ENCODE peak calls at places on chromosome 20, in nine cellular contexts. One of them, this sample, is unnamed.

GRCh38 chr20:2133318-2134183 is 31.9 kb downstream of the STK35 start:
- DNase-seq in HL-60: no peak
- DNase-seq in NB4: peak
- DNase-seq in fibroblast of lung: peak
- DNase-seq in activated CD8-positive, alpha-beta T cell treated with anti-CD3 and anti-CD28 coated beads for 36 hours: no peak
- DNase-seq in BE2C: no peak
- DNase-seq in H9: no peak
- DNase-seq in neural progenitor cell: peak
- DNase-seq in lower lobe of right lung: no peak
- DNase-seq in this sample: no peak

GRCh38 chr20:43446361-43446879 is 11.3 kb upstream of the SRSF6 start:
- DNase-seq in HL-60: no peak
- DNase-seq in NB4: no peak
- DNase-seq in fibroblast of lung: no peak
- DNase-seq in activated CD8-positive, alpha-beta T cell treated with anti-CD3 and anti-CD28 coated beads for 36 hours: no peak
- DNase-seq in BE2C: peak
- DNase-seq in H9: no peak
- DNase-seq in neural progenitor cell: no peak
- DNase-seq in lower lobe of right lung: no peak
- DNase-seq in this sample: no peak

GRCh38 chr20:46296526-46297250 is 11.6 kb downstream of the CDH22 start:
- DNase-seq in HL-60: no peak
- DNase-seq in NB4: no peak
- DNase-seq in fibroblast of lung: no peak
- DNase-seq in activated CD8-positive, alpha-beta T cell treated with anti-CD3 and anti-CD28 coated beads for 36 hours: no peak
- DNase-seq in BE2C: no peak
- DNase-seq in H9: no peak
- DNase-seq in neural progenitor cell: no peak
- DNase-seq in lower lobe of right lung: peak
- DNase-seq in this sample: no peak

GRCh38 chr20:50580016-50580747 is 70.0 kb downstream of the PTPN1 start:
- DNase-seq in HL-60: peak
- DNase-seq in NB4: peak
- DNase-seq in fibroblast of lung: peak
- DNase-seq in activated CD8-positive, alpha-beta T cell treated with anti-CD3 and anti-CD28 coated beads for 36 hours: peak
- DNase-seq in BE2C: peak
- DNase-seq in H9: peak
- DNase-seq in neural progenitor cell: peak
- DNase-seq in lower lobe of right lung: peak
- DNase-seq in this sample: peak

GRCh38 chr20:9571783-9572182 is 57.4 kb downstream of the LAMP5 start:
- DNase-seq in HL-60: no peak
- DNase-seq in NB4: no peak
- DNase-seq in fibroblast of lung: no peak
- DNase-seq in activated CD8-positive, alpha-beta T cell treated with anti-CD3 and anti-CD28 coated beads for 36 hours: no peak
- DNase-seq in BE2C: no peak
- DNase-seq in H9: no peak
- DNase-seq in neural progenitor cell: no peak
- DNase-seq in lower lobe of right lung: no peak
- DNase-seq in this sample: no peak

GRCh38 chr20:19367591-19367990 is 155.1 kb downstream of the SLC24A3 start:
- DNase-seq in HL-60: no peak
- DNase-seq in NB4: no peak
- DNase-seq in fibroblast of lung: no peak
- DNase-seq in activated CD8-positive, alpha-beta T cell treated with anti-CD3 and anti-CD28 coated beads for 36 hours: no peak
- DNase-seq in BE2C: no peak
- DNase-seq in H9: no peak
- DNase-seq in neural progenitor cell: no peak
- DNase-seq in lower lobe of right lung: no peak
- DNase-seq in this sample: no peak

GRCh38 chr20:52482049-52482448 is 290.5 kb upstream of the ZFP64 start:
- DNase-seq in HL-60: no peak
- DNase-seq in NB4: no peak
- DNase-seq in fibroblast of lung: no peak
- DNase-seq in activated CD8-positive, alpha-beta T cell treated with anti-CD3 and anti-CD28 coated beads for 36 hours: no peak
- DNase-seq in BE2C: no peak
- DNase-seq in H9: no peak
- DNase-seq in neural progenitor cell: no peak
- DNase-seq in lower lobe of right lung: no peak
- DNase-seq in this sample: no peak

GRCh38 chr20:37501940-37502339 is 19.1 kb upstream of the NNAT start:
- DNase-seq in HL-60: no peak
- DNase-seq in NB4: no peak
- DNase-seq in fibroblast of lung: no peak
- DNase-seq in activated CD8-positive, alpha-beta T cell treated with anti-CD3 and anti-CD28 coated beads for 36 hours: no peak
- DNase-seq in BE2C: no peak
- DNase-seq in H9: peak
- DNase-seq in neural progenitor cell: no peak
- DNase-seq in lower lobe of right lung: no peak
- DNase-seq in this sample: no peak

GRCh38 chr20:1757072-1757471 is 99.5 kb upstream of the SIRPG start:
- DNase-seq in HL-60: peak
- DNase-seq in NB4: peak
- DNase-seq in fibroblast of lung: no peak
- DNase-seq in activated CD8-positive, alpha-beta T cell treated with anti-CD3 and anti-CD28 coated beads for 36 hours: no peak
- DNase-seq in BE2C: no peak
- DNase-seq in H9: no peak
- DNase-seq in neural progenitor cell: no peak
- DNase-seq in lower lobe of right lung: no peak
- DNase-seq in this sample: no peak

GRCh38 chr20:25319241-25320034 is 71.2 kb downstream of the ABHD12 start:
- DNase-seq in HL-60: no peak
- DNase-seq in NB4: no peak
- DNase-seq in fibroblast of lung: no peak
- DNase-seq in activated CD8-positive, alpha-beta T cell treated with anti-CD3 and anti-CD28 coated beads for 36 hours: no peak
- DNase-seq in BE2C: no peak
- DNase-seq in H9: no peak
- DNase-seq in neural progenitor cell: no peak
- DNase-seq in lower lobe of right lung: no peak
- DNase-seq in this sample: no peak

GRCh38 chr20:47568019-47568418 is 66.3 kb downstream of the NCOA3 start:
- DNase-seq in HL-60: no peak
- DNase-seq in NB4: no peak
- DNase-seq in fibroblast of lung: peak
- DNase-seq in activated CD8-positive, alpha-beta T cell treated with anti-CD3 and anti-CD28 coated beads for 36 hours: no peak
- DNase-seq in BE2C: no peak
- DNase-seq in H9: no peak
- DNase-seq in neural progenitor cell: no peak
- DNase-seq in lower lobe of right lung: no peak
- DNase-seq in this sample: no peak

GRCh38 chr20:20343886-20344381 is 24.0 kb upstream of the INSM1 start:
- DNase-seq in HL-60: no peak
- DNase-seq in NB4: peak
- DNase-seq in fibroblast of lung: no peak
- DNase-seq in activated CD8-positive, alpha-beta T cell treated with anti-CD3 and anti-CD28 coated beads for 36 hours: no peak
- DNase-seq in BE2C: no peak
- DNase-seq in H9: no peak
- DNase-seq in neural progenitor cell: no peak
- DNase-seq in lower lobe of right lung: no peak
- DNase-seq in this sample: no peak

GRCh38 chr20:44858959-44859358 is 26.5 kb upstream of the YWHAB start:
- DNase-seq in HL-60: peak
- DNase-seq in NB4: peak
- DNase-seq in fibroblast of lung: peak
- DNase-seq in activated CD8-positive, alpha-beta T cell treated with anti-CD3 and anti-CD28 coated beads for 36 hours: peak
- DNase-seq in BE2C: no peak
- DNase-seq in H9: no peak
- DNase-seq in neural progenitor cell: no peak
- DNase-seq in lower lobe of right lung: no peak
- DNase-seq in this sample: no peak

GRCh38 chr20:34536798-34537394 is 20.7 kb downstream of the DYNLRB1 start:
- DNase-seq in HL-60: no peak
- DNase-seq in NB4: peak
- DNase-seq in fibroblast of lung: peak
- DNase-seq in activated CD8-positive, alpha-beta T cell treated with anti-CD3 and anti-CD28 coated beads for 36 hours: peak
- DNase-seq in BE2C: peak
- DNase-seq in H9: peak
- DNase-seq in neural progenitor cell: peak
- DNase-seq in lower lobe of right lung: peak
- DNase-seq in this sample: peak

GRCh38 chr20:20229595-20229994 is 138.3 kb upstream of the INSM1 start:
- DNase-seq in HL-60: no peak
- DNase-seq in NB4: no peak
- DNase-seq in fibroblast of lung: no peak
- DNase-seq in activated CD8-positive, alpha-beta T cell treated with anti-CD3 and anti-CD28 coated beads for 36 hours: no peak
- DNase-seq in BE2C: no peak
- DNase-seq in H9: no peak
- DNase-seq in neural progenitor cell: no peak
- DNase-seq in lower lobe of right lung: no peak
- DNase-seq in this sample: no peak

GRCh38 chr20:40251284-40251932 is 437.6 kb downstream of the MAFB start:
- DNase-seq in HL-60: no peak
- DNase-seq in NB4: peak
- DNase-seq in fibroblast of lung: peak
- DNase-seq in activated CD8-positive, alpha-beta T cell treated with anti-CD3 and anti-CD28 coated beads for 36 hours: peak
- DNase-seq in BE2C: peak
- DNase-seq in H9: peak
- DNase-seq in neural progenitor cell: peak
- DNase-seq in lower lobe of right lung: peak
- DNase-seq in this sample: peak

GRCh38 chr20:10090588-10091166 is 55.9 kb downstream of the ANKEF1 start:
- DNase-seq in HL-60: no peak
- DNase-seq in NB4: peak
- DNase-seq in fibroblast of lung: peak
- DNase-seq in activated CD8-positive, alpha-beta T cell treated with anti-CD3 and anti-CD28 coated beads for 36 hours: peak
- DNase-seq in BE2C: peak
- DNase-seq in H9: peak
- DNase-seq in neural progenitor cell: peak
- DNase-seq in lower lobe of right lung: peak
- DNase-seq in this sample: peak

GRCh38 chr20:46037036-46037435 is 8.0 kb downstream of the SLC12A5 start:
- DNase-seq in HL-60: no peak
- DNase-seq in NB4: no peak
- DNase-seq in fibroblast of lung: no peak
- DNase-seq in activated CD8-positive, alpha-beta T cell treated with anti-CD3 and anti-CD28 coated beads for 36 hours: no peak
- DNase-seq in BE2C: no peak
- DNase-seq in H9: no peak
- DNase-seq in neural progenitor cell: no peak
- DNase-seq in lower lobe of right lung: no peak
- DNase-seq in this sample: no peak

GRCh38 chr20:37276494-37277252 is 12.8 kb upstream of the MANBAL start:
- DNase-seq in HL-60: no peak
- DNase-seq in NB4: peak
- DNase-seq in fibroblast of lung: peak
- DNase-seq in activated CD8-positive, alpha-beta T cell treated with anti-CD3 and anti-CD28 coated beads for 36 hours: peak
- DNase-seq in BE2C: peak
- DNase-seq in H9: no peak
- DNase-seq in neural progenitor cell: no peak
- DNase-seq in lower lobe of right lung: no peak
- DNase-seq in this sample: peak

GRCh38 chr20:1415667-1416468 is 23.0 kb upstream of the FKBP1A start:
- DNase-seq in HL-60: no peak
- DNase-seq in NB4: peak
- DNase-seq in fibroblast of lung: peak
- DNase-seq in activated CD8-positive, alpha-beta T cell treated with anti-CD3 and anti-CD28 coated beads for 36 hours: peak
- DNase-seq in BE2C: no peak
- DNase-seq in H9: no peak
- DNase-seq in neural progenitor cell: no peak
- DNase-seq in lower lobe of right lung: no peak
- DNase-seq in this sample: no peak

GRCh38 chr20:35994994-35995453 is 26.6 kb downstream of the CNBD2 start:
- DNase-seq in HL-60: peak
- DNase-seq in NB4: peak
- DNase-seq in fibroblast of lung: peak
- DNase-seq in activated CD8-positive, alpha-beta T cell treated with anti-CD3 and anti-CD28 coated beads for 36 hours: peak
- DNase-seq in BE2C: peak
- DNase-seq in H9: peak
- DNase-seq in neural progenitor cell: peak
- DNase-seq in lower lobe of right lung: peak
- DNase-seq in this sample: peak
- TF ChIP-seq CTCF in HL-60: peak
- TF ChIP-seq CTCF in NB4: peak
- TF ChIP-seq CTCF in fibroblast of lung: peak
- TF ChIP-seq CTCF in activated CD8-positive, alpha-beta T cell treated with anti-CD3 and anti-CD28 coated beads for 36 hours: peak
- TF ChIP-seq CTCF in BE2C: peak
- TF ChIP-seq CTCF in H9: peak
- TF ChIP-seq CTCF in neural progenitor cell: peak
- TF ChIP-seq CTCF in lower lobe of right lung: peak
- TF ChIP-seq CTCF in this sample: peak

GRCh38 chr20:3863317-3863716 is 16.7 kb downstream of the MAVS start:
- DNase-seq in HL-60: no peak
- DNase-seq in NB4: peak
- DNase-seq in fibroblast of lung: no peak
- DNase-seq in activated CD8-positive, alpha-beta T cell treated with anti-CD3 and anti-CD28 coated beads for 36 hours: no peak
- DNase-seq in BE2C: no peak
- DNase-seq in H9: no peak
- DNase-seq in neural progenitor cell: no peak
- DNase-seq in lower lobe of right lung: no peak
- DNase-seq in this sample: no peak
- TF ChIP-seq CTCF in HL-60: no peak
- TF ChIP-seq CTCF in NB4: no peak
- TF ChIP-seq CTCF in fibroblast of lung: no peak
- TF ChIP-seq CTCF in activated CD8-positive, alpha-beta T cell treated with anti-CD3 and anti-CD28 coated beads for 36 hours: no peak
- TF ChIP-seq CTCF in BE2C: no peak
- TF ChIP-seq CTCF in H9: no peak
- TF ChIP-seq CTCF in neural progenitor cell: no peak
- TF ChIP-seq CTCF in lower lobe of right lung: no peak
- TF ChIP-seq CTCF in this sample: no peak

DNA sequence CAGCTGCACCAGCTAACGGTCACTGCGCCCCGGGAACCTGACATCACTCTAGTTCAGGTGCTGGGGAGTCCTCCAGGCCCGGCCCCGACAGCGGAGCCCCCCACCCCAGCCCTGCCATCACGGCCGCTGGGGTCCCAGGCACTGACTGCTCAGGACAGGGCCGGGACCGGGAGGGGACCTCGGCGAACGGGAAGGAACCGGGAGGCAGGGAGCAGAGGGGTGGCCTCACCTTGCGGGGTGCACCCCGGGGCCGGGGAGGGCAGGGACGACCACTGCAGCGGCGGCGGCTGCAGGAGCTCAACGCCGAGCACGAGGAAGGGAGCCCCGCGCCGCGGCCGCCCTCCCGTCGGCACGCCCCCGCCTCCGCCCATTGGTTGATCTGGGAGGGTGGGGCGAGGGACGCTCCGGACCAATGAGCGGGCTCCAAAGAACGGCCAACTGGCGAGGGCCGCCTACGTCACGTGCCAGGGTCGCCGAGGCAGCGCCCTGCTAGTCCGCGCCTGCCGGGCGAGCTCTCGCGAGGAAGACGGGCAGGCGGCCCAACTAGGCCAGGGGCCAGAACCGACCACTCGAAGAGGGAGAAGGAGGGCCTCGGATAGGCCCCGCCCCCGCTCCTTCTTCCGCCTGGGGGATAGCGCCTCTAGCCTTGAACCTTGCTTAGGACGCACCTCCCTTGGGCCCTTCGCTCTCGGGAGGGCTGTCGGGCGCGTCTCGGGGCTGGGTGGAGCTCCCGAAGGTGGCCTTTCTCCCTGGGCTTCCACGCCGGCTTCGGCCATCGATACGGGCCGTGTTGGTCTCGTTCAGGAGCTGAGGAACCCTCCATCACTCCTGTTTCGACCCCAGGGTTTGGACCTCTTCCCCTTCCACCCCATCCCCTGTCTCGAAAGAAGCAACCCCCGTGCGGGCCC is at the start of gene ADISSP:
- DNase-seq in HL-60: peak
- DNase-seq in NB4: no peak
- DNase-seq in fibroblast of lung: peak
- DNase-seq in activated CD8-positive, alpha-beta T cell treated with anti-CD3 and anti-CD28 coated beads for 36 hours: peak
- DNase-seq in BE2C: peak
- DNase-seq in H9: peak
- DNase-seq in neural progenitor cell: peak
- DNase-seq in lower lobe of right lung: peak
- DNase-seq in this sample: peak
- TF ChIP-seq CTCF in HL-60: no peak
- TF ChIP-seq CTCF in NB4: peak
- TF ChIP-seq CTCF in fibroblast of lung: no peak
- TF ChIP-seq CTCF in activated CD8-positive, alpha-beta T cell treated with anti-CD3 and anti-CD28 coated beads for 36 hours: no peak
- TF ChIP-seq CTCF in BE2C: peak
- TF ChIP-seq CTCF in H9: peak
- TF ChIP-seq CTCF in neural progenitor cell: peak
- TF ChIP-seq CTCF in lower lobe of right lung: no peak
- TF ChIP-seq CTCF in this sample: no peak

GRCh38 chr20:14632906-14633305 is 295.5 kb upstream of the FLRT3 start:
- DNase-seq in HL-60: peak
- DNase-seq in NB4: peak
- DNase-seq in fibroblast of lung: no peak
- DNase-seq in activated CD8-positive, alpha-beta T cell treated with anti-CD3 and anti-CD28 coated beads for 36 hours: no peak
- DNase-seq in BE2C: no peak
- DNase-seq in H9: peak
- DNase-seq in neural progenitor cell: no peak
- DNase-seq in lower lobe of right lung: no peak
- DNase-seq in this sample: no peak
- TF ChIP-seq CTCF in HL-60: no peak
- TF ChIP-seq CTCF in NB4: peak
- TF ChIP-seq CTCF in fibroblast of lung: no peak
- TF ChIP-seq CTCF in activated CD8-positive, alpha-beta T cell treated with anti-CD3 and anti-CD28 coated beads for 36 hours: no peak
- TF ChIP-seq CTCF in BE2C: no peak
- TF ChIP-seq CTCF in H9: no peak
- TF ChIP-seq CTCF in neural progenitor cell: no peak
- TF ChIP-seq CTCF in lower lobe of right lung: no peak
- TF ChIP-seq CTCF in this sample: no peak

This sample was measured in testis.